ENCODE peak calls at places on chromosomes 13 and 19, in seven cellular contexts. R is suprapubic skin, L is breast epithelium, V is stomach, G is transverse colon, F is endothelial cell of umbilical vein, N is HepG2. I is an unnamed sample.

GRCh38 chr13:69234171-69234570 is 873.5 kb upstream of the ATXN8OS start:
- DNase-seq in R (no peak), L (no peak), V (no peak), G (no peak), F (no peak), N (no peak), I (no peak)

GRCh38 chr13:110593430-110594130 is 21.8 kb upstream of the NAXD start:
- DNase-seq in R (no peak), L (no peak), V (no peak), G (no peak), F (peak), N (peak), I (no peak)

GRCh38 chr19:10717054-10717355 is 874 bp upstream of the DNM2 start:
- DNase-seq in R (no peak), L (no peak), V (no peak), G (no peak), F (no peak), N (no peak), I (no peak)

GRCh38 chr13:98869408-98870090 is 108.3 kb downstream of the DOCK9 start:
- DNase-seq in R (no peak), L (no peak), V (peak), G (no peak), F (peak), N (no peak), I (no peak)

GRCh38 chr13:79973533-79973963 is 367.4 kb downstream of the SPRY2 start:
- DNase-seq in R (no peak), L (no peak), V (no peak), G (peak), F (no peak), N (no peak), I (no peak)

GRCh38 chr19:35353635-35354034 is 4.6 kb upstream of the FFAR3 start:
- DNase-seq in R (no peak), L (no peak), V (no peak), G (no peak), F (no peak), N (no peak), I (no peak)

GRCh38 chr13:20118268-20119140 is 42.3 kb downstream of the GJA3 start:
- DNase-seq in R (peak), L (no peak), V (peak), G (peak), F (peak), N (no peak), I (no peak)

GRCh38 chr13:93788456-93788855 is 561.8 kb downstream of the GPC6 start:
- DNase-seq in R (no peak), L (no peak), V (no peak), G (no peak), F (no peak), N (peak), I (no peak)

DNA sequence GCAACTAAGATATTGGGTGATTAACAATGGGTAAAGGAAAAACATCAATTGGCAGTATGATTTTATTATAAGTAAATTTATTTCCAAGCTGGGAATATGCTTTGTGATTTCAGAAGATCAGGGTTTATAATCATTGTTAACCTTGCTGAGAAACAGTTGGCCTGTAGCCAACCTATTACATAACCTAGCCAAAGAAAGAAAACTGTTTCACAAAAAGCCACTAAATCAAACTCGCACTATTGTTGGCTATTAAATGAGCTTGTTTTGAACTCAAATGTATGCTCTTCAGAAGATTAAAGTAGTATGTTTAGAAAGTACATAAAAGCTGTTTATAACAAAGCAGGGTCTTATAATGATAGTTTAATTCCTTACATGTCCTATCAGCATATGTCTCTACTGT is 151.7 kb downstream of the LHFPL6 start:
- DNase-seq in R (no peak), L (no peak), V (no peak), G (no peak), F (peak), N (no peak), I (no peak)
- TF ChIP-seq POLR2AphosphoS5 in R (no peak), L (no peak), V (no peak), G (no peak), F (no peak), N (no peak), I (no peak)

GRCh38 chr19:13102666-13103584 is at the start of gene LYL1:
- DNase-seq in R (no peak), L (no peak), V (peak), G (peak), F (peak), N (peak), I (no peak)
- TF ChIP-seq POLR2A in R (no peak), L (no peak), V (no peak), G (peak), F (peak), N (no peak), I (no peak)

GRCh38 chr19:36850646-36851442 is at the start of gene ZNF345:
- DNase-seq in R (peak), L (peak), V (peak), G (peak), F (peak), N (peak), I (peak)
- TF ChIP-seq POLR2AphosphoS5 in R (no peak), L (peak), V (no peak), G (no peak), F (peak), N (peak), I (no peak)

GRCh38 chr19:17076539-17076919 is 952 bp downstream of the MYO9B start:
- DNase-seq in R (no peak), L (no peak), V (no peak), G (peak), F (peak), N (no peak), I (no peak)

GRCh38 chr19:17074628-17075034 is 621 bp downstream of the HAUS8 start:
- DNase-seq in R (no peak), L (no peak), V (no peak), G (no peak), F (no peak), N (no peak), I (no peak)

GRCh38 chr19:17075860-17076538 is 422 bp downstream of the MYO9B start:
- DNase-seq in R (peak), L (peak), V (peak), G (peak), F (peak), N (no peak), I (no peak)

GRCh38 chr19:17073869-17074627 is 1.2 kb downstream of the HAUS8 start:
- DNase-seq in R (no peak), L (no peak), V (no peak), G (peak), F (no peak), N (no peak), I (no peak)

DNA sequence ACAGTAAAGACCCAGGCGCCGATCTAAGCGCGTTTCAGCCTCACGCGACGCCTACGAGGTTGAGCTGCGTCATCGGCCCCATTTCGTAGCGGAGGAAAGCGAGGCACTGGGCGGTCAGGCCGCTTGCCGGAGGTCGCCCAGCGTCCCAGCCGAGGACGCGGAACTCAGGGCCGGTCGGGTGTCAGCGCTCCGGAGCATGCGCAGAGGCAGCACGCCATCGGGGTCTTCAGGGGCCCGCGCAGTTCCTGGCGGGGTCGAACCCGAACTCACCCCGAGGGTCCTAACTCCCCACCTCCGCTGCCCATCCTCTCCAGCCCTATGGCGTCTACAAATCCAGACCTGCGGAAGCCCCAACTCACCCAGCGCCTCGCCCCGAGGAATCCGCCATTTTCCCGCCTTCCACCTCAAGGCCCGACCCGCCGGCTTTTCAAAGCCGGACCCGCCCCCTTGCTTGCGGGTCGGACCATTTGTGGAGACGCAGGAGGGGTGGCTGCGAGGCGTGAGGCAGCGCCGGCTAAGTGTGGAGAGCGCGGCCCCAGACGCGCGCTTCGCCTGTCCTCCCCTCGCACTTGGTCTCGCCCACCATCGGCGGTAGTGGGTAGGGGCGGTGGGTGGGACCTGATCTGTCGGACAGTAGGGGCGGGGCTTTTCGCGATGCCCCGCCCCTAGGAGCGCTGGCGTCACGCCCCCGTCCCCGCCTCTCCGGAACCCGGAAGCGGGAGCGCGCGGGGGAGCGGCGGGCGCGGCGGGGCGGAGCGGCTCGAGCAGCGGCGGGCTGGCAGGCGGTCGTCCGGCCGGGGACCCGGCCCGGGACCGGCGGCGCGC is at the start of the genes HAUS8 and MYO9B:
- DNase-seq in R (peak), L (peak), V (peak), G (peak), F (peak), N (peak), I (peak)
- TF ChIP-seq POLR2A in R (no peak), L (no peak), V (no peak), G (no peak), F (peak), N (peak), I (peak)

DNA sequence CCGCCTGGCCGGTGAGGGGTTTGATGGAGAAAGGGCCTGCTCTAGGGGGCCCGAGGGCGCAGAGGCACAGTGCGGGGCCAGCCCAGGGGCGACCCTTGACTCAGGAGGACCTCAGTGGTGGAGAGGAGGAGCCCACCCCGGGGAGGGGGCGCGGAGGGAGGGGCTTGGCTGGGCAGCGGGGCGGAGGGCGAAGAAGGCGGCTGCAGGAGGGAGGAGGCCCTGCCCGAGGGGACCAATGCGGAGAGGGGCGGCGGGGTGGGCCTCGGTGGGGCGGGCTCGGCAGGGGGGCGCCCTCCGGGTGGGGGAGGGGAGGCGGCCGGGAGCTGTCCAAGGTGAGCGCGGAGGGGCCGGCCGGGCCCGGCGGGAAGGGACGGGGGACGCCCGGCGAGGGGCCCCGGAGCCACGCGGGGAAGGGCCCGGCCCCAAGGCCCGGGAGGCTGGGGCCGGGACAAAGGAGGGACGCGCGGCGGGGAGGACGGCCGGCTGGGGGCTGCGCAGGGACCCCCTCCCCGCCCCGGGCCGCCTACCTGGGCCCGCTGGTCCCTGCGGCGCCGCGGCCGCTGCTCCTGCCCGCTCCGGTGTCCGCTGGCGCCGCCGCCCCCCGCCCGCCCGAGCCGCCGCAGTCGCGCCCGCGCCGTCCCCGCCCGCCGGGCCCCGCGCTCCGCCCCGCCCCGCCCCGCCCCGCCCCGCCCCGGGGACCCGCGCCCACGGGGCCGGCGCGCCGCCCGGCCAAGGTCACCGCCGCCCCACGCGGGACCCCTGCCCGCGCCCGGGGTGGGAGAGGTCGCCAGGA is at the start of gene DIRAS1:
- DNase-seq in R (no peak), L (no peak), V (no peak), G (no peak), F (no peak), N (no peak), I (no peak)
- TF ChIP-seq POLR2AphosphoS5 in R (no peak), L (no peak), V (no peak), G (no peak), F (no peak), N (no peak), I (no peak)

DNA sequence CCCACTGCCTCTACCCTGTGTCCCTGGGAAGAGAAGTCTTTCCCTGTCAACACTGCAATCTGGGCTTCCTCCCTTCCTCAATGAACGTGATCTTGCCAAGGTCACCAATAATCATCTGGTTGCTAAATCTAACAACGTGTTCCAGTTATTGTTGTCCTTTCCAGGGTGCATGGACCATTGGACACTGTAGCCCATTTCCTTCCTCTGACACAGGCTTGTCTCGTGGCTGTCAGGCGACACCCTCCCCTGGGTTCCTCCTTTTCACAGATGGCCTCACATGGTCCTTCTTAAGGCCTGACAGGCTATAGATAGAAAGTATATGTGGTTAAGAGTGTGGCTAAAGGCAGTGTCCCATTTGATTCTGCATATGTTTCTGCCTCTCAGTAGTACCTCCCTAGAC is 67.7 kb upstream of the STARD13 start:
- DNase-seq in R (no peak), L (peak), V (no peak), G (peak), F (no peak), N (no peak), I (peak)
- TF ChIP-seq POLR2A in R (no peak), L (no peak), V (no peak), G (no peak), F (no peak), N (no peak), I (no peak)

DNA sequence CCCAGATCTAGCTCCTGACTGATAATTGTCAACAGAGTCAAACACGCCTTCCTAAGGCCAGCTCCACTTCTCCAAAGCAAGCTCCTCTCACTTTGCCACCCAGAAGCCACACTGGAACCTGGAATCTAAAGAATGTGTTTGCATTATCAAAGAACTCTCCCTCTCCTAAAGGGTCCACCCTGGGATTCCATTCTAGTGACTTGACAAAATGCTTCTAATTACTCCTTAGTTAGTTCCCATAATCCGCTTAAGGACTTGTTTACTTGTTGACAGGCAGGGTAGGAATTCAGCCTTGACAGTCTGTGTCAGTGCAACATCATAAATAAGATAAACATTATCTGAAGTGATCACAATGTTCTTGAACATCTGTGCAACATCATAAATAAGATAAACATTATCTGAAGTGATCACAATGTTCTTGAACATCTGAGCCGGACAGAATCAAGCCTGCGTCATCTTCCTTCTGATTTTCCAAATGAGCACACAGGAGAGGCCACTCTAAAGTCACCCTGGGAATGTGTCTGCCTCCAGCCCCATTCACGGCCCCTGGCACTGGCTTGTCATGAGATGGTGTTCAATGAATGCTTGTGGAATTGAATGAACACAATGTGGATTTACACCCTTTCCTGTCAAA is 512.1 kb downstream of the IRS2 start:
- DNase-seq in R (no peak), L (no peak), V (no peak), G (no peak), F (peak), N (no peak), I (no peak)
- TF ChIP-seq POLR2AphosphoS5 in R (no peak), L (no peak), V (no peak), G (no peak), F (peak), N (no peak), I (no peak)

DNA sequence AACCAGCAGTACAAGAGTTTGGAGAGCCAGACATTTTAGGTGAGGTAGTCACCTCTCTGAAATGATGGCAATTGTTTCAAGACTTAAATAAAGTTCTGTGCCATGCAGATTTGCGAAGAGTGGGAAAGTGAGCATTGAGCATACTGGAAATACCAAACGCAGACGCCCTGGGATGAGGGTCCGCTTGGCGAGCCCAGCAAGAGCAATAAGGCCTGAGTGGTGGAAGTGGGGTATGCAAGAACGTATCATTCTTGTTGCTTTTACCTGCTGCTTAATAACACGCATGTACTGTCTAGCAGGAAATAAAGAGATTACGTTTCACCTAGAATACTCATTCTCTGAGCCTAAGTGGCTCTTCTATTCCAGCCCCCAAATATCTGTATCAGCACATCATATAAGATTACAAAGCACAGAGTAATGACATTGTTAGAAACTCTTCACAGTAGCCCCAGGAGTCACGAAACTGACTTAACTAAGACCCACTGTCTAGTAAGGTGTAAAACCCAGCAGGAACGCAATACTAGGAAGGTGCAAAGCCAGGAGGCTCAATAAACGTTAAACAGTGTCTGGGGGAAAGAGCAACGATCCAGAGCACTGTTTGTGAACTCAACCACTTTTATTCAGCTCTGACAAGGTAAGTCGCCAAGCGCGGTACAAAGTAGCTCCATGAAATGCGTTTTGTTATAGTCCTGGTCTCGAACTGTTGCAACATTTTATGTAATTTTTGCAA is 1.3 kb downstream of the RCBTB2 start:
- DNase-seq in R (no peak), L (no peak), V (no peak), G (no peak), F (no peak), N (peak), I (no peak)
- TF ChIP-seq POLR2A in R (no peak), L (no peak), V (no peak), G (no peak), F (no peak), N (no peak), I (peak)

DNA sequence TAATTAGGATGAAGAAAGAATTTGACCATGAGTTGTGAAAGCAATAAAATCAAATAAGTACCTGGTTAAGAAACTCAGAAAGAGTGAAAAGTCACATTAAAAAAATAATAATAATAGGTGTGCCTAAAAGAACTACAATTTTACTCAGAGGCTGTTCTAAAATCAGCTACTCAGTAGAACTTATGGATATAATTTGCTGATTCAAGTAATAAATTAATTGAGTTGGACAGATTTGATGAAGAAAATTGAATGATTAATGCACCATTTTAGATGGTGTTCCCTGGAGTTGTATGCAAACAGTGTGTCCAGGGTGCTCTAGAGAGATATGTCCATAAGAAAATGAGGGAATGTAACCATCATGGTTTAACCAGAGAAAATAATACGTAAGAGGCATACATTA is 2852.5 kb downstream of the PCDH9 start:
- DNase-seq in R (no peak), L (no peak), V (no peak), G (no peak), F (no peak), N (no peak), I (no peak)
- TF ChIP-seq POLR2AphosphoS5 in R (no peak), L (no peak), V (no peak), G (no peak), F (no peak), N (no peak), I (no peak)

DNA sequence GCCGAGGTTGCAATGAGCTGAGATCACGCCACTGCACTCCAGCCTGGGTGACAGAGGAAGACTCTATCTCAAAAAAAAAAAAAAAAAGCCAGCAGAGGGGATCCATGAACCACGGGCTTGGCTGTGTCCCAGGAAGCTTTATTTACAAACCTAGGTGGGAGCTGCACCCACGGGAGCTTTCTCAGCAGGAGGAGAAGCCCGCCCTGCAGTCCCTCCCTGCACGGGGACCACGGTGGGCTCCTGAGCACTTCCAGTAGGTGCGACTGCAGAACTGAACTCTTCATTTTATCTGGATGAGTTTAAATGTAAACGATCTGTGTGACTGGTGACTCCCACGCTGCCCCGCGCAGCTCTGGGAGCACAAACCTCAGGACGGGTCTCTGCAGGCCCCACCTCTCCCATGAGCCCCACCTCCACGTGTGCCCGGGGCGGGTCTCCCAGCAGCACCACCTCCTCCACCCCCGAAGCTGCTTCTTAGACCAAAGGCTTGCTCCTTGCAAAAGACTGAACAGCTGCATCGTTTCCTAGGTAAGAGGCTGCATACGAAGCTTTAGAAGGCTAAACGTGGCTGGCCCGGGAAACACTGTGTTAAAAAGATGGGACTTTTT is 66.4 kb downstream of the SPACA7 start:
- DNase-seq in R (peak), L (no peak), V (no peak), G (no peak), F (no peak), N (no peak), I (no peak)
- TF ChIP-seq POLR2A in R (no peak), L (no peak), V (no peak), G (no peak), F (no peak), N (no peak), I (no peak)

I was measured in GM12891.